ENCODE peak calls at places on chromosomes 7 and 10, in five cellular contexts. One of them, this sample, is unnamed.

GRCh38 chr7:142327555-142327954 is 69.7 kb upstream of the PRSS58 start:
- DNase-seq in GM12878: no peak
- DNase-seq in HepG2: no peak
- DNase-seq in K562: no peak
- DNase-seq in GM12891: no peak
- DNase-seq in this sample: no peak

GRCh38 chr10:106557053-106557452 is 607.5 kb downstream of the SORCS1 start:
- DNase-seq in GM12878: no peak
- DNase-seq in HepG2: no peak
- DNase-seq in K562: no peak
- DNase-seq in GM12891: no peak
- DNase-seq in this sample: no peak

GRCh38 chr10:124362572-124362971 is 56.2 kb downstream of the OAT start:
- DNase-seq in GM12878: no peak
- DNase-seq in HepG2: no peak
- DNase-seq in K562: no peak
- DNase-seq in GM12891: no peak
- DNase-seq in this sample: no peak

GRCh38 chr10:97689637-97690036 is 2.6 kb upstream of the AVPI1 start:
- DNase-seq in GM12878: no peak
- DNase-seq in HepG2: no peak
- DNase-seq in K562: peak
- DNase-seq in GM12891: no peak
- DNase-seq in this sample: no peak

GRCh38 chr10:60363187-60363586 is 26.5 kb downstream of the ANK3 start:
- DNase-seq in GM12878: no peak
- DNase-seq in HepG2: no peak
- DNase-seq in K562: no peak
- DNase-seq in GM12891: no peak
- DNase-seq in this sample: no peak

GRCh38 chr7:46494026-46494425 is 573.0 kb upstream of the IGFBP3 start:
- DNase-seq in GM12878: no peak
- DNase-seq in HepG2: no peak
- DNase-seq in K562: no peak
- DNase-seq in GM12891: no peak
- DNase-seq in this sample: no peak

GRCh38 chr7:142338633-142339501 is 81.0 kb upstream of the PRSS58 start:
- DNase-seq in GM12878: no peak
- DNase-seq in HepG2: no peak
- DNase-seq in K562: peak
- DNase-seq in GM12891: no peak
- DNase-seq in this sample: no peak

GRCh38 chr10:119762805-119763798 is 37.3 kb downstream of the INPP5F start:
- DNase-seq in GM12878: no peak
- DNase-seq in HepG2: no peak
- DNase-seq in K562: no peak
- DNase-seq in GM12891: no peak
- DNase-seq in this sample: no peak

GRCh38 chr7:78370931-78371330 is 572.4 kb downstream of the PHTF2 start:
- DNase-seq in GM12878: no peak
- DNase-seq in HepG2: no peak
- DNase-seq in K562: no peak
- DNase-seq in GM12891: no peak
- DNase-seq in this sample: no peak

GRCh38 chr7:45717537-45718235 is 143.5 kb downstream of the ADCY1 start:
- DNase-seq in GM12878: no peak
- DNase-seq in HepG2: no peak
- DNase-seq in K562: no peak
- DNase-seq in GM12891: no peak
- DNase-seq in this sample: no peak

GRCh38 chr10:103618575-103619423 is 125.3 kb downstream of the NEURL1 start:
- DNase-seq in GM12878: no peak
- DNase-seq in HepG2: no peak
- DNase-seq in K562: peak
- DNase-seq in GM12891: no peak
- DNase-seq in this sample: no peak

GRCh38 chr7:39637400-39637799 is 14.0 kb downstream of the RALA start:
- DNase-seq in GM12878: no peak
- DNase-seq in HepG2: no peak
- DNase-seq in K562: no peak
- DNase-seq in GM12891: no peak
- DNase-seq in this sample: no peak
- TF ChIP-seq TAF1 in GM12878: no peak
- TF ChIP-seq TAF1 in HepG2: no peak
- TF ChIP-seq TAF1 in K562: no peak
- TF ChIP-seq TAF1 in GM12891: no peak
- TF ChIP-seq TAF1 in this sample: no peak

GRCh38 chr7:124269774-124270173 is 236.9 kb upstream of the TMEM229A start:
- DNase-seq in GM12878: no peak
- DNase-seq in HepG2: no peak
- DNase-seq in K562: no peak
- DNase-seq in GM12891: no peak
- DNase-seq in this sample: no peak
- TF ChIP-seq POLR2AphosphoS5 in GM12878: no peak
- TF ChIP-seq POLR2AphosphoS5 in HepG2: no peak
- TF ChIP-seq POLR2AphosphoS5 in K562: no peak
- TF ChIP-seq POLR2AphosphoS5 in GM12891: no peak
- TF ChIP-seq POLR2AphosphoS5 in this sample: no peak

GRCh38 chr10:35195361-35196306 is 69.0 kb downstream of the CREM start:
- DNase-seq in GM12878: peak
- DNase-seq in HepG2: peak
- DNase-seq in K562: peak
- DNase-seq in GM12891: no peak
- DNase-seq in this sample: no peak
- TF ChIP-seq POLR2A in GM12878: peak
- TF ChIP-seq POLR2A in HepG2: no peak
- TF ChIP-seq POLR2A in K562: peak
- TF ChIP-seq POLR2A in GM12891: peak
- TF ChIP-seq POLR2A in this sample: peak

GRCh38 chr7:22452142-22452763 is 47.7 kb downstream of the STEAP1B start:
- DNase-seq in GM12878: no peak
- DNase-seq in HepG2: peak
- DNase-seq in K562: peak
- DNase-seq in GM12891: peak
- DNase-seq in this sample: no peak
- TF ChIP-seq TAF1 in GM12878: no peak
- TF ChIP-seq TAF1 in HepG2: no peak
- TF ChIP-seq TAF1 in K562: no peak
- TF ChIP-seq TAF1 in GM12891: no peak
- TF ChIP-seq TAF1 in this sample: no peak

DNA sequence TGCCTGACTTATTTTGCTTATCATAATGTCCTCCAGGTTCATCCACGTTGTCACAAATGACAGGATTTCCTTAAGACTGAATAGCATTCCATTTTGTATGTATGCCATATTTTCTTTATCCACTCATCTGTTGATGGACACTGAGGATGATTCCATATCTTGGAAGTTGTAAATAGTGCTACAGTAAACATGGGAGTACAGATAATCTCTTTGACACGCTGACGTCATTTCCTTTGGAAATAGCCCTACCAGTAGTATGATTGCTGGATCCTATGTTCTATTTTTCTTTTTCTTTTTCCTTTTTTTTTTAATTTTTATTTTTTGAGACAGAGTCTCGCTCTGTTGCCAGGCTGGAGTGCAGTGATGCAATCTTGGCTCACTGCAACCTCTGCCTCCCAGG is 167.6 kb downstream of the CTTNBP2 start:
- DNase-seq in GM12878: no peak
- DNase-seq in HepG2: no peak
- DNase-seq in K562: no peak
- DNase-seq in GM12891: no peak
- DNase-seq in this sample: no peak
- TF ChIP-seq POLR2AphosphoS5 in GM12878: no peak
- TF ChIP-seq POLR2AphosphoS5 in HepG2: no peak
- TF ChIP-seq POLR2AphosphoS5 in K562: no peak
- TF ChIP-seq POLR2AphosphoS5 in GM12891: no peak
- TF ChIP-seq POLR2AphosphoS5 in this sample: no peak

DNA sequence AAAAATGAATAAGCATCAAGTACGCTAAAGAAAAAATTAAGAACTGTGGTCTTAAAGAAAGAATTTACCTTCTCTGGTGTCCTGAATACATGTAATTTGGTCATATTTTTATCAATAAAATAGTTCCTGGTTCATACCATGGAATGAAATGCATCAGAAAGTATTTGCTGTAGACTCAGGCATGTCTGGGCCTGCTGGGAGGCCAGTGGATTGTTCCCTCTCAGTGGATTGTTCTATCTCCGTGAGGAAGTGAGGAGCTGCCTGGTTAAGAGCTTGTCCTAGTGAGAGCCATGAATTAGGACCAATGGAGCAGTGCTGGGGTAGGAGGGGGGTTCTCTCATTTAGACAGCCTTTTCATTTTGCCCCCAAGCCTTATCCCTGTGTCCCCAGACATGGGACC is 211.7 kb upstream of the HABP2 start:
- DNase-seq in GM12878: no peak
- DNase-seq in HepG2: no peak
- DNase-seq in K562: no peak
- DNase-seq in GM12891: no peak
- DNase-seq in this sample: no peak
- TF ChIP-seq POLR2A in GM12878: no peak
- TF ChIP-seq POLR2A in HepG2: no peak
- TF ChIP-seq POLR2A in K562: no peak
- TF ChIP-seq POLR2A in GM12891: no peak
- TF ChIP-seq POLR2A in this sample: no peak

DNA sequence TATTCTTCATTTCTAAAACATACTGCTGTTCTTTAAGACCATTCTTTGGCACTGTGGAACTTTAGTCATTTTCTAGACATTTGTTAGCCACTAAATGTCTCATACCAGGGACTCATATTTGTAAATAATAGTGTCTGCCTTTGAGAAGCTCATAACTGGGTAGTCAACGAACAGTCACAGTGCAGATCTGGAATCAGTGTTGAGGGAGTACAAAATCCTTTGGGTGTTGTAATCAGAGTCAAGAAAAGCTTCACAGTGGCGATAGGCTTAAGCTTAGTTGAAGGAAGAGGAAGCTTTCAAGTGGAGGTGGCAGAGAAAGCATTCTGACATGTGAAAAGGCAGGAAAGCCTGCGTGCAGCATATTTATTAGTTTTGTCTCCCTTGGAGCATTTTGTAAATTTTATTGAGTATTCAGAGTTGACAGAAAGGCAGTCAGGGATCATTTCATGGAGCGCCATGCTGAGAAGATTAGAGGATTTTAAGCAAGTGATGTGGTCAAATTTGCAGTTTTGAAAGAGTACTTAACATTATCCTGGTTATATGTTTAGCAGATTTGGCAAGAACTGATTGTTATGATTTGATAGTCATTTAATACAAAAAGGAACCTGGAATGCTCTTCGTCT is 104.9 kb downstream of the ADK start:
- DNase-seq in GM12878: no peak
- DNase-seq in HepG2: no peak
- DNase-seq in K562: no peak
- DNase-seq in GM12891: no peak
- DNase-seq in this sample: no peak
- TF ChIP-seq TAF1 in GM12878: no peak
- TF ChIP-seq TAF1 in HepG2: no peak
- TF ChIP-seq TAF1 in K562: no peak
- TF ChIP-seq TAF1 in GM12891: no peak
- TF ChIP-seq TAF1 in this sample: no peak